ENCODE peak calls at places on chromosomes 4 and X, in ten cellular contexts. N is IMR-90, U is activated B cell treated with CpG ODN at 0.5 μM for 24 hours, B is Caki2, I is Kasumi-1, R is cortex of kidney, F is fibroblast of mammary gland, P is COLO829, D is GM10248, S is tibial nerve. T is an unnamed sample.

GRCh38 chr4:127997534-127998388 is 32.6 kb downstream of the ABHD18 start:
- DNase-seq in N (peak), U (no peak), B (peak), I (peak), R (no peak), F (peak), P (no peak), D (peak), S (no peak), T (no peak)

GRCh38 chrX:10173331-10173900 is 16.6 kb downstream of the CLCN4 start:
- DNase-seq in N (peak), U (no peak), B (no peak), I (no peak), R (no peak), F (peak), P (peak), D (no peak), S (no peak), T (no peak)

GRCh38 chr4:108370291-108370690 is 201.6 kb upstream of the LEF1 start:
- DNase-seq in N (no peak), U (no peak), B (no peak), I (no peak), R (no peak), F (no peak), P (no peak), D (no peak), S (no peak), T (no peak)

GRCh38 chr4:188127157-188127874 is 11.9 kb upstream of the TRIML1 start:
- DNase-seq in N (peak), U (no peak), B (peak), I (no peak), R (no peak), F (peak), P (peak), D (no peak), S (no peak), T (no peak)

GRCh38 chrX:154380153-154380552 is 1.1 kb downstream of the EMD start:
- DNase-seq in N (peak), U (no peak), B (no peak), I (no peak), R (no peak), F (peak), P (no peak), D (no peak), S (no peak), T (no peak)

GRCh38 chr4:78665216-78665615 is 110.9 kb upstream of the BMP2K start:
- DNase-seq in N (no peak), U (no peak), B (no peak), I (no peak), R (no peak), F (no peak), P (no peak), D (no peak), S (no peak), T (no peak)

GRCh38 chrX:113629326-113629725 is 788.7 kb upstream of the AMOT start:
- DNase-seq in N (no peak), U (no peak), B (no peak), I (no peak), R (no peak), F (no peak), P (no peak), D (no peak), S (no peak), T (no peak)

GRCh38 chrX:103475381-103475780 is 43.9 kb downstream of the RAB40A start:
- DNase-seq in N (peak), U (no peak), B (no peak), I (no peak), R (no peak), F (peak), P (no peak), D (no peak), S (no peak), T (no peak)

GRCh38 chr4:177964693-177965168 is 522.5 kb upstream of the AGA start:
- DNase-seq in N (peak), U (no peak), B (peak), I (no peak), R (no peak), F (peak), P (no peak), D (no peak), S (no peak), T (no peak)

GRCh38 chrX:41236629-41237028 is 97.3 kb upstream of the DDX3X start:
- DNase-seq in N (no peak), U (no peak), B (no peak), I (no peak), R (no peak), F (no peak), P (no peak), D (peak), S (no peak), T (no peak)

GRCh38 chrX:109847257-109848187 is 114.5 kb upstream of the ACSL4 start:
- DNase-seq in N (peak), U (no peak), B (peak), I (no peak), R (no peak), F (peak), P (no peak), D (no peak), S (no peak), T (no peak)

GRCh38 chr4:5796976-5797375 is 86.0 kb downstream of the EVC start:
- DNase-seq in N (no peak), U (no peak), B (no peak), I (no peak), R (no peak), F (no peak), P (no peak), D (no peak), S (no peak), T (no peak)

GRCh38 chr4:118307619-118308018 is 45.2 kb downstream of the PRSS12 start:
- DNase-seq in N (peak), U (no peak), B (no peak), I (no peak), R (no peak), F (no peak), P (no peak), D (no peak), S (no peak), T (no peak)

GRCh38 chr4:132062611-132063239 is 1086.4 kb upstream of the PCDH10 start:
- DNase-seq in N (no peak), U (no peak), B (no peak), I (no peak), R (no peak), F (no peak), P (no peak), D (no peak), S (no peak), T (no peak)

GRCh38 chrX:40166582-40166981 is 68.8 kb upstream of the BCOR start:
- DNase-seq in N (peak), U (no peak), B (no peak), I (no peak), R (no peak), F (peak), P (no peak), D (no peak), S (no peak), T (no peak)

GRCh38 chr4:114108869-114109268 is 129.4 kb upstream of the ARSJ start:
- DNase-seq in N (peak), U (no peak), B (peak), I (no peak), R (no peak), F (peak), P (no peak), D (no peak), S (no peak), T (no peak)

GRCh38 chr4:150173854-150174398 is 95.7 kb downstream of the DCLK2 start:
- DNase-seq in N (no peak), U (no peak), B (no peak), I (peak), R (no peak), F (no peak), P (no peak), D (no peak), S (no peak), T (no peak)

GRCh38 chrX:100449696-100450606 is 39.9 kb upstream of the PCDH19 start:
- DNase-seq in N (no peak), U (no peak), B (no peak), I (peak), R (no peak), F (no peak), P (no peak), D (no peak), S (no peak), T (no peak)

GRCh38 chr4:4395849-4396627 is 9.1 kb downstream of the NSG1 start:
- DNase-seq in N (peak), U (no peak), B (no peak), I (no peak), R (no peak), F (peak), P (no peak), D (no peak), S (no peak), T (no peak)

GRCh38 chr4:13866881-13867280 is 239.4 kb upstream of the BOD1L1 start:
- DNase-seq in N (peak), U (no peak), B (no peak), I (no peak), R (no peak), F (peak), P (no peak), D (no peak), S (no peak), T (no peak)

GRCh38 chr4:2793920-2794706 is 1.2 kb downstream of the SH3BP2 start:
- DNase-seq in N (no peak), U (no peak), B (peak), I (peak), R (no peak), F (no peak), P (no peak), D (no peak), S (peak), T (no peak)

GRCh38 chr4:158300012-158300411 is 89.7 kb downstream of the TMEM144 start:
- DNase-seq in N (no peak), U (no peak), B (no peak), I (no peak), R (no peak), F (no peak), P (no peak), D (no peak), S (no peak), T (no peak)

GRCh38 chrX:24870143-24870542 is 145.6 kb downstream of the ARX start:
- DNase-seq in N (peak), U (no peak), B (peak), I (no peak), R (no peak), F (peak), P (no peak), D (no peak), S (no peak), T (no peak)

GRCh38 chrX:70336767-70337166 is 46.9 kb downstream of the KIF4A start:
- DNase-seq in N (no peak), U (no peak), B (no peak), I (no peak), R (no peak), F (no peak), P (no peak), D (no peak), S (no peak), T (no peak)

GRCh38 chr4:78684196-78685079 is 91.7 kb upstream of the BMP2K start:
- DNase-seq in N (peak), U (no peak), B (no peak), I (no peak), R (no peak), F (no peak), P (no peak), D (no peak), S (no peak), T (no peak)

GRCh38 chrX:16771483-16772398 is 14.5 kb upstream of the TXLNG start:
- DNase-seq in N (peak), U (no peak), B (peak), I (no peak), R (no peak), F (peak), P (peak), D (no peak), S (no peak), T (no peak)

GRCh38 chr4:184143770-184144564 is 73.7 kb downstream of the ENPP6 start:
- DNase-seq in N (no peak), U (no peak), B (no peak), I (no peak), R (no peak), F (no peak), P (no peak), D (no peak), S (no peak), T (no peak)

GRCh38 chrX:54413753-54414152 is 26.5 kb upstream of the TSR2 start:
- DNase-seq in N (no peak), U (no peak), B (no peak), I (peak), R (no peak), F (peak), P (no peak), D (no peak), S (no peak), T (no peak)

GRCh38 chrX:70190225-70190624 is 12.9 kb downstream of the DGAT2L6 start:
- DNase-seq in N (no peak), U (no peak), B (no peak), I (no peak), R (no peak), F (no peak), P (no peak), D (no peak), S (no peak), T (no peak)

GRCh38 chr4:113049421-113050355 is at the start of gene ANK2:
- DNase-seq in N (no peak), U (no peak), B (no peak), I (no peak), R (no peak), F (peak), P (no peak), D (no peak), S (no peak), T (no peak)

GRCh38 chr4:17650404-17650803 is 36.0 kb downstream of the MED28 start:
- DNase-seq in N (no peak), U (no peak), B (no peak), I (no peak), R (no peak), F (no peak), P (no peak), D (no peak), S (no peak), T (no peak)

GRCh38 chr4:17562157-17562556 is 14.8 kb upstream of the LAP3 start:
- DNase-seq in N (no peak), U (no peak), B (no peak), I (no peak), R (no peak), F (no peak), P (no peak), D (no peak), S (no peak), T (no peak)

GRCh38 chr4:621296-622070 is 3.9 kb upstream of the PDE6B start:
- DNase-seq in N (no peak), U (no peak), B (no peak), I (no peak), R (no peak), F (no peak), P (no peak), D (no peak), S (no peak), T (no peak)

GRCh38 chr4:31360786-31361185 is 640.6 kb downstream of the PCDH7 start:
- DNase-seq in N (peak), U (no peak), B (no peak), I (no peak), R (no peak), F (peak), P (no peak), D (no peak), S (no peak), T (no peak)

GRCh38 chr4:84238247-84239090 is 260.6 kb downstream of the NKX6-1 start:
- DNase-seq in N (peak), U (no peak), B (no peak), I (peak), R (no peak), F (peak), P (no peak), D (no peak), S (no peak), T (no peak)

GRCh38 chr4:41245983-41246382 is 10.7 kb upstream of the UCHL1 start:
- DNase-seq in N (no peak), U (no peak), B (no peak), I (no peak), R (no peak), F (no peak), P (no peak), D (no peak), S (no peak), T (no peak)

GRCh38 chr4:4762909-4763814 is 96.3 kb upstream of the MSX1 start:
- DNase-seq in N (peak), U (peak), B (no peak), I (no peak), R (no peak), F (peak), P (no peak), D (peak), S (no peak), T (no peak)

GRCh38 chr4:101229116-101229515 is 118.2 kb downstream of the PPP3CA start:
- DNase-seq in N (peak), U (no peak), B (no peak), I (no peak), R (no peak), F (no peak), P (no peak), D (no peak), S (no peak), T (no peak)

GRCh38 chrX:130120746-130121504 is 10.6 kb upstream of the ELF4 start:
- DNase-seq in N (peak), U (peak), B (peak), I (peak), R (no peak), F (peak), P (peak), D (peak), S (peak), T (peak)